ENCODE peak calls at places on chromosomes 12 and 14, in seven cellular contexts. One of them, this sample, is unnamed.

GRCh38 chr12:102964872-102965271 is 7.4 kb downstream of the ASCL1 start:
- DNase-seq in NCI-H460: no peak
- DNase-seq in GM12865: peak
- DNase-seq in RKO: no peak
- DNase-seq in CD8-positive, alpha-beta T cell: no peak
- DNase-seq in WTC11: peak
- DNase-seq in foreskin fibroblast: no peak
- DNase-seq in this sample: no peak

GRCh38 chr14:61064866-61065265 is 83.8 kb downstream of the SLC38A6 start:
- DNase-seq in NCI-H460: no peak
- DNase-seq in GM12865: no peak
- DNase-seq in RKO: no peak
- DNase-seq in CD8-positive, alpha-beta T cell: no peak
- DNase-seq in WTC11: no peak
- DNase-seq in foreskin fibroblast: no peak
- DNase-seq in this sample: no peak

GRCh38 chr12:92234533-92234932 is 88.9 kb upstream of the BTG1 start:
- DNase-seq in NCI-H460: no peak
- DNase-seq in GM12865: no peak
- DNase-seq in RKO: no peak
- DNase-seq in CD8-positive, alpha-beta T cell: no peak
- DNase-seq in WTC11: no peak
- DNase-seq in foreskin fibroblast: no peak
- DNase-seq in this sample: no peak

GRCh38 chr14:106209745-106210144 is 683.4 kb downstream of the TMEM121 start:
- DNase-seq in NCI-H460: no peak
- DNase-seq in GM12865: no peak
- DNase-seq in RKO: no peak
- DNase-seq in CD8-positive, alpha-beta T cell: no peak
- DNase-seq in WTC11: no peak
- DNase-seq in foreskin fibroblast: no peak
- DNase-seq in this sample: peak

GRCh38 chr14:83260751-83261150 is 1727.1 kb upstream of the SEL1L start:
- DNase-seq in NCI-H460: no peak
- DNase-seq in GM12865: no peak
- DNase-seq in RKO: no peak
- DNase-seq in CD8-positive, alpha-beta T cell: no peak
- DNase-seq in WTC11: no peak
- DNase-seq in foreskin fibroblast: no peak
- DNase-seq in this sample: no peak

GRCh38 chr14:49139593-49139992 is 446.6 kb downstream of the RPS29 start:
- DNase-seq in NCI-H460: no peak
- DNase-seq in GM12865: no peak
- DNase-seq in RKO: no peak
- DNase-seq in CD8-positive, alpha-beta T cell: no peak
- DNase-seq in WTC11: no peak
- DNase-seq in foreskin fibroblast: no peak
- DNase-seq in this sample: no peak

GRCh38 chr14:21494902-21495762 is 16.0 kb downstream of the METTL3 start:
- DNase-seq in NCI-H460: no peak
- DNase-seq in GM12865: no peak
- DNase-seq in RKO: no peak
- DNase-seq in CD8-positive, alpha-beta T cell: no peak
- DNase-seq in WTC11: no peak
- DNase-seq in foreskin fibroblast: peak
- DNase-seq in this sample: no peak

GRCh38 chr14:67269338-67270060 is 28.3 kb downstream of the PALS1 start:
- DNase-seq in NCI-H460: no peak
- DNase-seq in GM12865: no peak
- DNase-seq in RKO: no peak
- DNase-seq in CD8-positive, alpha-beta T cell: no peak
- DNase-seq in WTC11: no peak
- DNase-seq in foreskin fibroblast: peak
- DNase-seq in this sample: no peak

GRCh38 chr12:46556105-46556559 is 183.6 kb upstream of the SLC38A2 start:
- DNase-seq in NCI-H460: peak
- DNase-seq in GM12865: no peak
- DNase-seq in RKO: peak
- DNase-seq in CD8-positive, alpha-beta T cell: no peak
- DNase-seq in WTC11: no peak
- DNase-seq in foreskin fibroblast: peak
- DNase-seq in this sample: no peak

GRCh38 chr14:90985601-90986242 is 74.7 kb downstream of the RPS6KA5 start:
- DNase-seq in NCI-H460: no peak
- DNase-seq in GM12865: peak
- DNase-seq in RKO: no peak
- DNase-seq in CD8-positive, alpha-beta T cell: no peak
- DNase-seq in WTC11: no peak
- DNase-seq in foreskin fibroblast: no peak
- DNase-seq in this sample: no peak

GRCh38 chr14:68292467-68293334 is 473.1 kb downstream of the RAD51B start:
- DNase-seq in NCI-H460: no peak
- DNase-seq in GM12865: no peak
- DNase-seq in RKO: no peak
- DNase-seq in CD8-positive, alpha-beta T cell: no peak
- DNase-seq in WTC11: no peak
- DNase-seq in foreskin fibroblast: no peak
- DNase-seq in this sample: no peak

GRCh38 chr12:131905081-131905639 is 10.7 kb downstream of the ULK1 start:
- DNase-seq in NCI-H460: no peak
- DNase-seq in GM12865: no peak
- DNase-seq in RKO: no peak
- DNase-seq in CD8-positive, alpha-beta T cell: no peak
- DNase-seq in WTC11: no peak
- DNase-seq in foreskin fibroblast: no peak
- DNase-seq in this sample: no peak

GRCh38 chr14:38721822-38722431 is 381.1 kb downstream of the SEC23A start:
- DNase-seq in NCI-H460: peak
- DNase-seq in GM12865: peak
- DNase-seq in RKO: peak
- DNase-seq in CD8-positive, alpha-beta T cell: no peak
- DNase-seq in WTC11: peak
- DNase-seq in foreskin fibroblast: peak
- DNase-seq in this sample: no peak

GRCh38 chr12:91215940-91216454 is 33.4 kb upstream of the DCN start:
- DNase-seq in NCI-H460: no peak
- DNase-seq in GM12865: no peak
- DNase-seq in RKO: no peak
- DNase-seq in CD8-positive, alpha-beta T cell: no peak
- DNase-seq in WTC11: no peak
- DNase-seq in foreskin fibroblast: peak
- DNase-seq in this sample: no peak

GRCh38 chr12:90216815-90217214 is 508.2 kb upstream of the ATP2B1 start:
- DNase-seq in NCI-H460: no peak
- DNase-seq in GM12865: peak
- DNase-seq in RKO: no peak
- DNase-seq in CD8-positive, alpha-beta T cell: no peak
- DNase-seq in WTC11: no peak
- DNase-seq in foreskin fibroblast: no peak
- DNase-seq in this sample: no peak

GRCh38 chr14:96173646-96174475 is 30.8 kb upstream of the BDKRB2 start:
- DNase-seq in NCI-H460: no peak
- DNase-seq in GM12865: no peak
- DNase-seq in RKO: no peak
- DNase-seq in CD8-positive, alpha-beta T cell: no peak
- DNase-seq in WTC11: no peak
- DNase-seq in foreskin fibroblast: no peak
- DNase-seq in this sample: no peak

GRCh38 chr12:88575361-88575959 is 4.8 kb downstream of the KITLG start:
- DNase-seq in NCI-H460: no peak
- DNase-seq in GM12865: no peak
- DNase-seq in RKO: no peak
- DNase-seq in CD8-positive, alpha-beta T cell: no peak
- DNase-seq in WTC11: no peak
- DNase-seq in foreskin fibroblast: no peak
- DNase-seq in this sample: no peak

GRCh38 chr12:52600475-52600874 is 788 bp downstream of the KRT72 start:
- DNase-seq in NCI-H460: no peak
- DNase-seq in GM12865: no peak
- DNase-seq in RKO: no peak
- DNase-seq in CD8-positive, alpha-beta T cell: no peak
- DNase-seq in WTC11: no peak
- DNase-seq in foreskin fibroblast: no peak
- DNase-seq in this sample: no peak

This sample was measured in T-helper 9 cell.